ENCODE peak calls at places on chromosome 1, in ten cellular contexts. One of them, this sample, is unnamed.

GRCh38 chr1:165516469-165516868 is 27.3 kb upstream of the LRRC52 start:
- DNase-seq in WERI-Rb-1: no peak
- DNase-seq in hepatocyte: no peak
- DNase-seq in endodermal cell: no peak
- DNase-seq in CD8-positive, alpha-beta T cell: no peak
- DNase-seq in MM.1S: peak; percentile 45
- DNase-seq in HCT116: no peak
- DNase-seq in OCI-LY7: no peak
- DNase-seq in astrocyte: no peak
- DNase-seq in RWPE2: no peak
- DNase-seq in this sample: no peak

GRCh38 chr1:147771216-147772125 is 11.1 kb upstream of the GJA5 start:
- DNase-seq in WERI-Rb-1: no peak
- DNase-seq in hepatocyte: no peak
- DNase-seq in endodermal cell: no peak
- DNase-seq in CD8-positive, alpha-beta T cell: no peak
- DNase-seq in MM.1S: no peak
- DNase-seq in HCT116: no peak
- DNase-seq in OCI-LY7: no peak
- DNase-seq in astrocyte: no peak
- DNase-seq in RWPE2: no peak
- DNase-seq in this sample: no peak

GRCh38 chr1:92310185-92310597 is 11.3 kb downstream of the RPAP2 start:
- DNase-seq in WERI-Rb-1: no peak
- DNase-seq in hepatocyte: peak; percentile 19
- DNase-seq in endodermal cell: no peak
- DNase-seq in CD8-positive, alpha-beta T cell: no peak
- DNase-seq in MM.1S: peak; percentile 39
- DNase-seq in HCT116: no peak
- DNase-seq in OCI-LY7: peak; percentile 43
- DNase-seq in astrocyte: no peak
- DNase-seq in RWPE2: no peak
- DNase-seq in this sample: no peak

GRCh38 chr1:162206749-162207635 is 137.5 kb downstream of the NOS1AP start:
- DNase-seq in WERI-Rb-1: peak; percentile 50
- DNase-seq in hepatocyte: peak; percentile 55
- DNase-seq in endodermal cell: peak; percentile 56
- DNase-seq in CD8-positive, alpha-beta T cell: no peak
- DNase-seq in MM.1S: no peak
- DNase-seq in HCT116: no peak
- DNase-seq in OCI-LY7: no peak
- DNase-seq in astrocyte: no peak
- DNase-seq in RWPE2: no peak
- DNase-seq in this sample: no peak

GRCh38 chr1:69707103-69707502 is 139.4 kb downstream of the LRRC7 start:
- DNase-seq in WERI-Rb-1: no peak
- DNase-seq in hepatocyte: no peak
- DNase-seq in endodermal cell: no peak
- DNase-seq in CD8-positive, alpha-beta T cell: no peak
- DNase-seq in MM.1S: no peak
- DNase-seq in HCT116: no peak
- DNase-seq in OCI-LY7: no peak
- DNase-seq in astrocyte: no peak
- DNase-seq in RWPE2: no peak
- DNase-seq in this sample: no peak

GRCh38 chr1:17588048-17588781 is 48.7 kb downstream of the ARHGEF10L start:
- DNase-seq in WERI-Rb-1: peak; percentile 68
- DNase-seq in hepatocyte: peak; percentile 91
- DNase-seq in endodermal cell: peak; percentile 88
- DNase-seq in CD8-positive, alpha-beta T cell: no peak
- DNase-seq in MM.1S: no peak
- DNase-seq in HCT116: no peak
- DNase-seq in OCI-LY7: no peak
- DNase-seq in astrocyte: peak; percentile 63
- DNase-seq in RWPE2: no peak
- DNase-seq in this sample: no peak

GRCh38 chr1:233627376-233627775 is 13.5 kb downstream of the KCNK1 start:
- DNase-seq in WERI-Rb-1: no peak
- DNase-seq in hepatocyte: no peak
- DNase-seq in endodermal cell: peak; percentile 49
- DNase-seq in CD8-positive, alpha-beta T cell: no peak
- DNase-seq in MM.1S: peak; percentile 42
- DNase-seq in HCT116: no peak
- DNase-seq in OCI-LY7: no peak
- DNase-seq in astrocyte: no peak
- DNase-seq in RWPE2: no peak
- DNase-seq in this sample: no peak

GRCh38 chr1:54095543-54096286 is 42.3 kb downstream of the TCEANC2 start:
- DNase-seq in WERI-Rb-1: no peak
- DNase-seq in hepatocyte: no peak
- DNase-seq in endodermal cell: no peak
- DNase-seq in CD8-positive, alpha-beta T cell: no peak
- DNase-seq in MM.1S: no peak
- DNase-seq in HCT116: no peak
- DNase-seq in OCI-LY7: peak; percentile 5
- DNase-seq in astrocyte: no peak
- DNase-seq in RWPE2: no peak
- DNase-seq in this sample: no peak

GRCh38 chr1:229230136-229230892 is 40.6 kb upstream of the RAB4A start:
- DNase-seq in WERI-Rb-1: no peak
- DNase-seq in hepatocyte: no peak
- DNase-seq in endodermal cell: peak; percentile 73
- DNase-seq in CD8-positive, alpha-beta T cell: no peak
- DNase-seq in MM.1S: no peak
- DNase-seq in HCT116: no peak
- DNase-seq in OCI-LY7: no peak
- DNase-seq in astrocyte: no peak
- DNase-seq in RWPE2: no peak
- DNase-seq in this sample: no peak

GRCh38 chr1:16888806-16889178 is 7.0 kb upstream of the RNU1-2 start:
- DNase-seq in WERI-Rb-1: no peak
- DNase-seq in hepatocyte: no peak
- DNase-seq in endodermal cell: no peak
- DNase-seq in CD8-positive, alpha-beta T cell: no peak
- DNase-seq in MM.1S: no peak
- DNase-seq in HCT116: no peak
- DNase-seq in OCI-LY7: no peak
- DNase-seq in astrocyte: no peak
- DNase-seq in RWPE2: no peak
- DNase-seq in this sample: no peak

GRCh38 chr1:242187816-242188215 is 188.9 kb upstream of the MAP1LC3C start:
- DNase-seq in WERI-Rb-1: no peak
- DNase-seq in hepatocyte: no peak
- DNase-seq in endodermal cell: no peak
- DNase-seq in CD8-positive, alpha-beta T cell: no peak
- DNase-seq in MM.1S: no peak
- DNase-seq in HCT116: no peak
- DNase-seq in OCI-LY7: no peak
- DNase-seq in astrocyte: no peak
- DNase-seq in RWPE2: no peak
- DNase-seq in this sample: no peak

GRCh38 chr1:45326627-45327591 is at the start of gene HPDL:
- DNase-seq in WERI-Rb-1: no peak
- DNase-seq in hepatocyte: peak; percentile 79
- DNase-seq in endodermal cell: peak; percentile 97
- DNase-seq in CD8-positive, alpha-beta T cell: peak; percentile 33
- DNase-seq in MM.1S: peak; percentile 66
- DNase-seq in HCT116: no peak
- DNase-seq in OCI-LY7: peak; percentile 84
- DNase-seq in astrocyte: peak; percentile 30
- DNase-seq in RWPE2: no peak
- DNase-seq in this sample: no peak

GRCh38 chr1:75719810-75720209 is 4.7 kb upstream of the ACADM start:
- DNase-seq in WERI-Rb-1: no peak
- DNase-seq in hepatocyte: no peak
- DNase-seq in endodermal cell: no peak
- DNase-seq in CD8-positive, alpha-beta T cell: no peak
- DNase-seq in MM.1S: no peak
- DNase-seq in HCT116: no peak
- DNase-seq in OCI-LY7: no peak
- DNase-seq in astrocyte: no peak
- DNase-seq in RWPE2: no peak
- DNase-seq in this sample: no peak

GRCh38 chr1:63935148-63935547 is 161.3 kb downstream of the ROR1 start:
- DNase-seq in WERI-Rb-1: peak; percentile 13
- DNase-seq in hepatocyte: peak; percentile 22
- DNase-seq in endodermal cell: no peak
- DNase-seq in CD8-positive, alpha-beta T cell: no peak
- DNase-seq in MM.1S: peak; percentile 56
- DNase-seq in HCT116: no peak
- DNase-seq in OCI-LY7: no peak
- DNase-seq in astrocyte: no peak
- DNase-seq in RWPE2: no peak
- DNase-seq in this sample: no peak

GRCh38 chr1:27403065-27403726 is 10.8 kb downstream of the GPR3 start:
- DNase-seq in WERI-Rb-1: no peak
- DNase-seq in hepatocyte: peak; percentile 56
- DNase-seq in endodermal cell: peak; percentile 85
- DNase-seq in CD8-positive, alpha-beta T cell: no peak
- DNase-seq in MM.1S: no peak
- DNase-seq in HCT116: no peak
- DNase-seq in OCI-LY7: peak; percentile 87
- DNase-seq in astrocyte: no peak
- DNase-seq in RWPE2: no peak
- DNase-seq in this sample: no peak
- H3K27ac ChIP-seq in WERI-Rb-1: no peak overlapping the region
- H3K27ac ChIP-seq in hepatocyte: peak overlapping the region; percentile 72
- H3K27ac ChIP-seq in endodermal cell: peak overlapping the region; percentile 9
- H3K27ac ChIP-seq in CD8-positive, alpha-beta T cell: peak overlapping the region; percentile 35
- H3K27ac ChIP-seq in MM.1S: no peak overlapping the region
- H3K27ac ChIP-seq in HCT116: no peak overlapping the region
- H3K27ac ChIP-seq in OCI-LY7: peak overlapping the region; percentile 86
- H3K27ac ChIP-seq in astrocyte: no peak overlapping the region
- H3K27ac ChIP-seq in RWPE2: no peak overlapping the region
- H3K27ac ChIP-seq in this sample: peak overlapping the region; percentile 47

DNA sequence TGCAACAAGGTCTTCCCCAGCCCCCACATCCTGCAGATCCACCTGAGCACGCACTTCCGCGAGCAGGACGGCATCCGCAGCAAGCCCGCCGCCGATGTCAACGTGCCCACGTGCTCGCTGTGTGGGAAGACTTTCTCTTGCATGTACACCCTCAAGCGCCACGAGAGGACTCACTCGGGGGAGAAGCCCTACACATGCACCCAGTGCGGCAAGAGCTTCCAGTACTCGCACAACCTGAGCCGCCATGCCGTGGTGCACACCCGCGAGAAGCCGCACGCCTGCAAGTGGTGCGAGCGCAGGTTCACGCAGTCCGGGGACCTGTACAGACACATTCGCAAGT is 3.8 kb downstream of the ZBTB18 start:
- DNase-seq in WERI-Rb-1: no peak
- DNase-seq in hepatocyte: no peak
- DNase-seq in endodermal cell: no peak
- DNase-seq in CD8-positive, alpha-beta T cell: no peak
- DNase-seq in MM.1S: no peak
- DNase-seq in HCT116: no peak
- DNase-seq in OCI-LY7: no peak
- DNase-seq in astrocyte: no peak
- DNase-seq in RWPE2: no peak
- DNase-seq in this sample: no peak
- H3K9me3 ChIP-seq in WERI-Rb-1: no peaks in the 10 kb centered on the region
- H3K9me3 ChIP-seq in hepatocyte: no peaks in the 10 kb centered on the region
- H3K9me3 ChIP-seq in endodermal cell: no peaks in the 10 kb centered on the region
- H3K9me3 ChIP-seq in CD8-positive, alpha-beta T cell: no peaks in the 10 kb centered on the region
- H3K9me3 ChIP-seq in MM.1S: no peaks in the 10 kb centered on the region
- H3K9me3 ChIP-seq in HCT116: no peaks in the 10 kb centered on the region
- H3K9me3 ChIP-seq in OCI-LY7: no peaks in the 10 kb centered on the region
- H3K9me3 ChIP-seq in astrocyte: no peaks in the 10 kb centered on the region
- H3K9me3 ChIP-seq in RWPE2: no peaks in the 10 kb centered on the region
- H3K9me3 ChIP-seq in this sample: no peaks in the 10 kb centered on the region

GRCh38 chr1:26541816-26542711 is 12.5 kb downstream of the RPS6KA1 start:
- DNase-seq in WERI-Rb-1: peak; percentile 73
- DNase-seq in hepatocyte: peak; percentile 42
- DNase-seq in endodermal cell: peak; percentile 91
- DNase-seq in CD8-positive, alpha-beta T cell: peak; percentile 67
- DNase-seq in MM.1S: peak; percentile 87
- DNase-seq in HCT116: no peak
- DNase-seq in OCI-LY7: peak; percentile 95
- DNase-seq in astrocyte: no peak
- DNase-seq in RWPE2: no peak
- DNase-seq in this sample: peak; percentile 21

GRCh38 chr1:26542781-26543443 is 13.4 kb downstream of the RPS6KA1 start:
- DNase-seq in WERI-Rb-1: no peak
- DNase-seq in hepatocyte: no peak
- DNase-seq in endodermal cell: no peak
- DNase-seq in CD8-positive, alpha-beta T cell: no peak
- DNase-seq in MM.1S: no peak
- DNase-seq in HCT116: no peak
- DNase-seq in OCI-LY7: peak; percentile 89
- DNase-seq in astrocyte: no peak
- DNase-seq in RWPE2: no peak
- DNase-seq in this sample: no peak

GRCh38 chr1:26539722-26540121 is 10.2 kb downstream of the RPS6KA1 start:
- DNase-seq in WERI-Rb-1: no peak
- DNase-seq in hepatocyte: no peak
- DNase-seq in endodermal cell: no peak
- DNase-seq in CD8-positive, alpha-beta T cell: no peak
- DNase-seq in MM.1S: no peak
- DNase-seq in HCT116: no peak
- DNase-seq in OCI-LY7: no peak
- DNase-seq in astrocyte: no peak
- DNase-seq in RWPE2: no peak
- DNase-seq in this sample: no peak

GRCh38 chr1:26540346-26540745 is 10.8 kb downstream of the RPS6KA1 start:
- DNase-seq in WERI-Rb-1: no peak
- DNase-seq in hepatocyte: no peak
- DNase-seq in endodermal cell: no peak
- DNase-seq in CD8-positive, alpha-beta T cell: no peak
- DNase-seq in MM.1S: peak; percentile 84
- DNase-seq in HCT116: no peak
- DNase-seq in OCI-LY7: peak; percentile 25
- DNase-seq in astrocyte: no peak
- DNase-seq in RWPE2: no peak
- DNase-seq in this sample: no peak

DNA sequence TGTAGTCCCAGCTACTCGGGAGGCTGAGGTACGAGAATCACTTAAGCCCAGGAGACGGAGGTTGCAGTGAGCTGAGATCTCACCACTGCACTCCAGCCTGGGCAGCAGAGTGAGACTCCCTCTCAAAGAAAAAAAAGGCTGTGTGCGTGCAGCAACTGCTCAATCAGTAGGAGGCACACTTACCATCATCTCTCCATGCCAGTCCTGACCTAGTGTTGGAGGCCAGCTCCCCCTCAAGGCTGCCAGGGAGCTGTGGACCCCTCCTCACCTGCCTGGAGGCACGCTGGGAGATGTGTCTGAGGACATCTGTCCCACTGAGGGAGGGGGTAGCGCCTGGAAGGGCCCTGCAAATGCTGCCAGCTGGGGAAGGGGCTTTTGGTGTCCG is 11.9 kb downstream of the RPS6KA1 start:
- DNase-seq in WERI-Rb-1: no peak
- DNase-seq in hepatocyte: no peak
- DNase-seq in endodermal cell: no peak
- DNase-seq in CD8-positive, alpha-beta T cell: no peak
- DNase-seq in MM.1S: no peak
- DNase-seq in HCT116: no peak
- DNase-seq in OCI-LY7: no peak
- DNase-seq in astrocyte: no peak
- DNase-seq in RWPE2: no peak
- DNase-seq in this sample: no peak
- TF ChIP-seq CTCF in WERI-Rb-1: peak; percentile 20
- TF ChIP-seq CTCF in hepatocyte: no peak
- TF ChIP-seq CTCF in endodermal cell: no peak
- TF ChIP-seq CTCF in CD8-positive, alpha-beta T cell: no peak
- TF ChIP-seq CTCF in MM.1S: no peak
- TF ChIP-seq CTCF in HCT116: no peak
- TF ChIP-seq CTCF in OCI-LY7: no peak
- TF ChIP-seq CTCF in astrocyte: no peak
- TF ChIP-seq CTCF in RWPE2: no peak
- TF ChIP-seq CTCF in this sample: no peak

GRCh38 chr1:230807029-230807428 is 59.8 kb downstream of the CAPN9 start:
- DNase-seq in WERI-Rb-1: no peak
- DNase-seq in hepatocyte: no peak
- DNase-seq in endodermal cell: peak; percentile 17
- DNase-seq in CD8-positive, alpha-beta T cell: no peak
- DNase-seq in MM.1S: no peak
- DNase-seq in HCT116: no peak
- DNase-seq in OCI-LY7: no peak
- DNase-seq in astrocyte: no peak
- DNase-seq in RWPE2: no peak
- DNase-seq in this sample: no peak
- H3K27ac ChIP-seq in WERI-Rb-1: no peak overlapping the region
- H3K27ac ChIP-seq in hepatocyte: no peak overlapping the region
- H3K27ac ChIP-seq in endodermal cell: no peak overlapping the region
- H3K27ac ChIP-seq in CD8-positive, alpha-beta T cell: no peak overlapping the region
- H3K27ac ChIP-seq in MM.1S: no peak overlapping the region
- H3K27ac ChIP-seq in HCT116: no peak overlapping the region
- H3K27ac ChIP-seq in OCI-LY7: no peak overlapping the region
- H3K27ac ChIP-seq in astrocyte: no peak overlapping the region
- H3K27ac ChIP-seq in RWPE2: no peak overlapping the region
- H3K27ac ChIP-seq in this sample: no peak overlapping the region